ENCODE peak calls at places on chromosomes 7 and 10, in eight cellular contexts. G, K, S, I, V, N, D and W are unnamed samples.

GRCh38 chr10:13788701-13789447 is 202.1 kb downstream of the PRPF18 start:
- DNase-seq in N (no peak), K (peak), S (no peak), V (peak), D (peak), I (no peak), G (no peak), W (peak)

GRCh38 chr10:14016011-14016536 is 314.6 kb downstream of the FRMD4A start:
- DNase-seq in K (peak), I (no peak), V (peak), S (no peak), G (no peak), N (no peak), D (no peak), W (peak)

GRCh38 chr10:55441777-55442176 is 640.7 kb upstream of the PCDH15 start:
- DNase-seq in G (no peak), D (no peak), V (no peak), S (no peak), I (no peak), K (no peak), N (no peak), W (no peak)

GRCh38 chr7:131829911-131830310 is 273.5 kb upstream of the PODXL start:
- DNase-seq in D (no peak), V (no peak), N (no peak), S (no peak), G (peak), K (peak), I (no peak), W (no peak)

GRCh38 chr10:130392031-130392430 is 255.8 kb downstream of the GLRX3 start:
- DNase-seq in V (no peak), D (no peak), I (no peak), S (no peak), G (no peak), N (no peak), K (no peak), W (no peak)

GRCh38 chr7:97858221-97858620 is 14.0 kb downstream of the ASNS start:
- DNase-seq in G (no peak), I (no peak), K (no peak), D (no peak), V (no peak), S (no peak), N (no peak), W (no peak)

GRCh38 chr7:113204415-113204814 is 86.1 kb upstream of the SMIM30 start:
- DNase-seq in I (no peak), D (no peak), V (no peak), S (no peak), G (no peak), N (no peak), K (no peak), W (no peak)

GRCh38 chr10:129483427-129484010 is 16.5 kb downstream of the MGMT start:
- DNase-seq in N (no peak), D (no peak), V (no peak), S (no peak), K (no peak), I (no peak), G (peak), W (no peak)

GRCh38 chr7:112721395-112721794 is 68.8 kb downstream of the TMEM168 start:
- DNase-seq in I (no peak), K (no peak), D (no peak), G (no peak), N (no peak), S (no peak), V (no peak), W (no peak)

GRCh38 chr7:128030263-128030998 is 806 bp downstream of the LRRC4 start:
- DNase-seq in V (no peak), D (no peak), G (no peak), I (no peak), K (no peak), N (no peak), S (no peak), W (no peak)

GRCh38 chr10:102596506-102596971 is 47.7 kb upstream of the TRIM8 start:
- DNase-seq in D (no peak), V (peak), I (no peak), N (peak), G (peak), S (peak), K (peak), W (peak)

GRCh38 chr10:23694446-23694920 is 255.6 kb downstream of the OTUD1 start:
- DNase-seq in V (no peak), S (no peak), N (no peak), G (no peak), I (no peak), K (peak), D (no peak), W (no peak)

GRCh38 chr7:139972000-139972399 is 90.8 kb downstream of the PARP12 start:
- DNase-seq in S (no peak), V (no peak), D (no peak), G (no peak), K (no peak), I (no peak), N (no peak), W (no peak)